ENCODE peak calls at places on chromosomes 5 and 9, in four cellular contexts. P, F, N and Q are unnamed samples.

GRCh38 chr9:7055201-7055903 is 297.6 kb downstream of the KDM4C start:
- DNase-seq in P (no peak), F (no peak), N (no peak), Q (no peak)

GRCh38 chr9:127463891-127464290 is 12.6 kb downstream of the LRSAM1 start:
- DNase-seq in P (no peak), F (no peak), N (peak; percentile 36), Q (no peak)

GRCh38 chr9:91720746-91721705 is 229.0 kb downstream of the ROR2 start:
- DNase-seq in P (peak; percentile 34), F (no peak), N (no peak), Q (peak; percentile 91)

GRCh38 chr9:72477862-72478564 is 43.4 kb upstream of the TMC1 start:
- DNase-seq in P (no peak), F (peak; percentile 81), N (peak; percentile 86), Q (no peak)

GRCh38 chr9:114693248-114693895 is 11.4 kb upstream of the TEX48 start:
- DNase-seq in P (no peak), F (no peak), N (no peak), Q (no peak)

GRCh38 chr9:137436761-137437600 is 4.2 kb downstream of the ENTPD8 start:
- DNase-seq in P (no peak), F (no peak), N (no peak), Q (no peak)

GRCh38 chr9:116842658-116843057 is 155.6 kb downstream of the TRIM32 start:
- DNase-seq in P (no peak), F (peak; percentile 34), N (no peak), Q (no peak)

GRCh38 chr9:124220551-124221451 is 36.9 kb upstream of the NEK6 start:
- DNase-seq in P (no peak), F (peak; percentile 51), N (no peak), Q (no peak)

GRCh38 chr5:93422652-93423332 is 158.2 kb downstream of the NR2F1-AS1 start:
- DNase-seq in P (no peak), F (no peak), N (no peak), Q (no peak)

GRCh38 chr9:112786834-112787520 is 36.4 kb downstream of the SNX30 start:
- DNase-seq in P (no peak), F (no peak), N (no peak), Q (no peak)

GRCh38 chr9:72600671-72601070 is 79.3 kb downstream of the TMC1 start:
- DNase-seq in P (no peak), F (no peak), N (no peak), Q (no peak)

GRCh38 chr9:126834672-126835071 is 25.8 kb upstream of the ZBTB34 start:
- DNase-seq in P (no peak), F (no peak), N (no peak), Q (no peak)

GRCh38 chr5:155260798-155261197 is 247.2 kb downstream of the KIF4B start:
- DNase-seq in P (peak; percentile 83), F (no peak), N (peak; percentile 46), Q (peak; percentile 35)

GRCh38 chr5:145921211-145921610 is 15.2 kb upstream of the SH3RF2 start:
- DNase-seq in P (no peak), F (no peak), N (no peak), Q (no peak)

GRCh38 chr5:116911074-116911473 is 336.5 kb upstream of the SEMA6A start:
- DNase-seq in P (no peak), F (no peak), N (no peak), Q (peak; percentile 52)

DNA sequence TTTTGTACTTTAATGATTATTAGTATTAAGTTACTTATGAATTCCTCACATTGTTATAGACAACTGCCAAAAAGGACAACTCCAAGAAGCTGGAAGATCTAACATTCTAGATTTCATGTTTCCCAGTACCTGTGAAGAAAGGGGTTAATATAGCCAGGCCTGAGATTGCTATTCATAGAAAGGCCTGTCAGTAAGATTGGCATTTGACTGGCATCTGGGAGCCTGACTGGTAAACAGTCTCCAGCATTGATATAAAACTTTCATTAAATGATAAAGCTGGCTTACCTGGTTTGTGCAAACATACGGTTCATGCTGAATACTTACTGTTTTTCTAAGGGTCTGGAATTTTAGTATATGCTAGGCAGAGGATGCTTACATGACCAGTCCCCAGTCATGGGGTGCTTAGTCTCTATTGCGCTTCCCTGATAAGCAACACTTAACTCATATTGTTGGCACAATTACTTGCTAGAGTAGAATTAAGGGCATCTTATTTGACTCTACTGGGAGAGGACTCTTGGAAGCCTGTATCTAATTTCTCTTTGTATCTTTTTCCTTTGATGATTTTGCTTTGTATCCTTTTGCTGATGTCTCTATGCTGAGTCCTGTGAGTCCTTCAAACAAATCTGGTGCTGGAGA is 340.4 kb upstream of the SEMA6A start:
- DNase-seq in P (no peak), F (no peak), N (no peak), Q (no peak)
- H3K9me2 ChIP-seq in P (no peaks in the 10 kb centered on the region), F (no peaks in the 10 kb centered on the region), N (no peaks in the 10 kb centered on the region), Q (no peaks in the 10 kb centered on the region)

GRCh38 chr9:82894961-82895902 is 167.7 kb downstream of the RASEF start:
- DNase-seq in P (no peak), F (no peak), N (peak; percentile 26), Q (no peak)
- H3K9me2 ChIP-seq in P (no peaks in the 10 kb centered on the region), F (no peaks in the 10 kb centered on the region), N (no peaks in the 10 kb centered on the region), Q (no peaks in the 10 kb centered on the region)

DNA sequence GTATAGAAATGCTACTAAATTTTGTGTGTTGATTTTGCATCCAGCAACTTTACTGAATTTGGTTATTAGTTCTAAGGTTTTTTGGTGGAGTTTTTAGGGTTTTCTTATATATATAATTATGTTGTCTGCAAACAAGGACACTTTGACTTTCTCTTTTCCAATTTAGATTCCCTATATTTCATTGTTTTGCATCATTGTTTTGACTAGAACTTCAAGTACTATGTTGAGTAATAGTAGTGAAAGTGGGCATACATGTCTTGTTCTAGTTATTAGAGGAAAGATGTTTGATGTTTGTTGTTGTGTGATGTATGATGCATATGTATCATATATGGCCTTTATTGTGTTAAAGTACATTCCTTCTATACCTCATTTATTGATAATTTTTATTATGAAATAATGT is 362.3 kb upstream of the PRR16 start:
- DNase-seq in P (no peak), F (no peak), N (no peak), Q (no peak)
- H3K9me2 ChIP-seq in P (no peaks in the 10 kb centered on the region), F (no peaks in the 10 kb centered on the region), N (no peaks in the 10 kb centered on the region), Q (no peaks in the 10 kb centered on the region)

DNA sequence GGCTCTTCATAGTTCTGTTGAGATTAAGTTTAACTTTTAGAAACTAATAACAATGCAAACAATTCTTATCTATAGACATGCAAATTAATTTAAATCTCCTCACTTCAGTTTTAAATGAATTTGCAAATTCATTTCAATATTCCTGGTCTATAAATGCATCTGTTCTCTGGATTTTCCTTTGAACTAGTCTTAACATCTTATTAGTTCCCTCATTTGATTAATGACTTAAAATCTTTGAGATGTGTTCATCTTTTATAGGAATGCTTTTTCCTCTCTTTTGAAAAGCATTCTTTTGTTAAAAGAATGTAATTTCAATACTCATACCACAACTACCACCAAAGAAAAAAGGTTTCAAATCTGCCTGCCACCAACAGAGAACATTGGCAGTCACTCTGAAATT is 169.4 kb downstream of the RASEF start:
- DNase-seq in P (no peak), F (no peak), N (no peak), Q (no peak)
- H3K9me2 ChIP-seq in P (no peaks in the 10 kb centered on the region), F (no peaks in the 10 kb centered on the region), N (no peaks in the 10 kb centered on the region), Q (no peaks in the 10 kb centered on the region)

DNA sequence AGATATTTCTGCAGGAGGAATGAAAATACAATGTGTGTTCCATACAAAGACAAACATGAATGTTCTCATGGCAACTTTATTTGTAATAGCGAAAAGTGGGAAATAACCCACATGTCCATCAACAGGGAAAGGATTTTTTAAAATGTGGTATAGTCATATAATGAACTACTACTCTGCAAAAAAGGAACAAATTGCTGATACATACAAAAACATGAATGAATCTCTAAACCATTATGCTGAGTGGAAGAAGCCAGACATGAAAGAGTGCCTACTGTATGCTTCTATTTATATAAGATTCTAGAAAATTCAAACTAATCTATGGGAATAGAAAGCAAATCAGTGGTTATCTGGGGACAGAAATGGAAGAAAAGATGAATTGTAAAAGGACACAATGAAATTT is 52.5 kb downstream of the CDKL3 start:
- DNase-seq in P (no peak), F (no peak), N (no peak), Q (no peak)
- H3K9me2 ChIP-seq in P (no peaks in the 10 kb centered on the region), F (no peaks in the 10 kb centered on the region), N (no peaks in the 10 kb centered on the region), Q (no peaks in the 10 kb centered on the region)

GRCh38 chr9:99312736-99313135 is 90.7 kb downstream of the SEC61B start:
- DNase-seq in P (no peak), F (no peak), N (no peak), Q (no peak)
- H3K9me2 ChIP-seq in P (no peaks in the 10 kb centered on the region), F (no peaks in the 10 kb centered on the region), N (no peaks in the 10 kb centered on the region), Q (no peaks in the 10 kb centered on the region)

GRCh38 chr5:131846536-131846935 is 49.7 kb upstream of the FNIP1 start:
- DNase-seq in P (no peak), F (no peak), N (no peak), Q (no peak)

GRCh38 chr5:131854134-131854533 is 57.3 kb upstream of the FNIP1 start:
- DNase-seq in P (peak; percentile 48), F (no peak), N (no peak), Q (no peak)

GRCh38 chr5:131845828-131846227 is 49.0 kb upstream of the FNIP1 start:
- DNase-seq in P (no peak), F (no peak), N (no peak), Q (no peak)

GRCh38 chr5:131848662-131849061 is 51.8 kb upstream of the FNIP1 start:
- DNase-seq in P (no peak), F (no peak), N (no peak), Q (no peak)
- H3K9me2 ChIP-seq in P (no peaks in the 10 kb centered on the region), F (peaks cover 9% of the 10 kb centered on the region), N (no peaks in the 10 kb centered on the region), Q (no peaks in the 10 kb centered on the region)

DNA sequence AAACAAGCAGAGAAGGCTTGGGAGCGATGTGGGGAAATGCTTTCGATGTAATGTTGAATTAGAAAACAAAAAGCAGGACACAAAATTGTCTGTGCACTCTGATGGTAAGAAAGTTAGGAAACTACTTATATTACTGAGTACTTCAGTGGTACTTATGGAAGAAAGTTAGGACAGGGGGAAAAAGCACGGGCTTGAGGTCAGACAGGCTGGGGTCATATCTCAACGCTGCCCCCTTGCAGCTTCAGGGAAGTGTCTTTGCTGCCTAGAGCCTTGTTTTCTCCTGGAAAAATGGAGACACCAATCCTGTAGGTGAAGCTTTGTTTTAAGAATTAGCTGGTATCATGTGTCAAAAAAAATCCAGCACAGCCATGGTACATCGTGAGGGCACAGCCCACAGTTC is 23.0 kb downstream of the NEURL1B start:
- DNase-seq in P (no peak), F (no peak), N (no peak), Q (no peak)
- H3K9me2 ChIP-seq in P (no peaks in the 10 kb centered on the region), F (no peaks in the 10 kb centered on the region), N (no peaks in the 10 kb centered on the region), Q (no peaks in the 10 kb centered on the region)

GRCh38 chr5:131096774-131097695 is 68.0 kb downstream of the HINT1 start:
- DNase-seq in P (no peak), F (no peak), N (no peak), Q (no peak)
- H3K9me2 ChIP-seq in P (no peaks in the 10 kb centered on the region), F (no peaks in the 10 kb centered on the region), N (no peaks in the 10 kb centered on the region), Q (no peaks in the 10 kb centered on the region)